ENCODE peak calls at places on chromosomes 6 and 20, in five cellular contexts. R is AG04450, Y is mesothelial cell of epicardium, B is astrocyte, N is fibroblast of mammary gland. H is an unnamed sample.

GRCh38 chr20:5785146-5785545 is 34.9 kb downstream of the SHLD1 start:
- DNase-seq in R (no peak), Y (no peak), B (no peak), N (no peak), H (no peak)

GRCh38 chr6:54535568-54535967 is 227.3 kb downstream of the TINAG start:
- DNase-seq in R (no peak), Y (no peak), B (no peak), N (no peak), H (no peak)

GRCh38 chr6:138455746-138456392 is 43.4 kb downstream of the NHSL1 start:
- DNase-seq in R (no peak), Y (no peak), B (peak; percentile 71), N (peak; percentile 82), H (peak; percentile 4)

GRCh38 chr6:14857501-14857900 is 388.4 kb upstream of the JARID2 start:
- DNase-seq in R (no peak), Y (no peak), B (no peak), N (no peak), H (no peak)

GRCh38 chr6:25302677-25303128 is 23.5 kb downstream of the CARMIL1 start:
- DNase-seq in R (no peak), Y (no peak), B (peak; percentile 93), N (peak; percentile 94), H (peak; percentile 91)

GRCh38 chr20:50413088-50413500 is 97.1 kb upstream of the PTPN1 start:
- DNase-seq in R (no peak), Y (no peak), B (no peak), N (peak; percentile 96), H (no peak)

GRCh38 chr6:131733376-131734016 is 22.7 kb upstream of the CTAGE9 start:
- DNase-seq in R (no peak), Y (no peak), B (peak; percentile 93), N (peak; percentile 93), H (peak; percentile 63)

GRCh38 chr20:37522258-37523011 is 1.4 kb downstream of the NNAT start:
- DNase-seq in R (no peak), Y (no peak), B (peak; percentile 52), N (peak; percentile 14), H (no peak)

GRCh38 chr20:41362748-41363140 is 3.9 kb downstream of the EMILIN3 start:
- DNase-seq in R (no peak), Y (no peak), B (no peak), N (no peak), H (no peak)

GRCh38 chr20:41524980-41525613 is 93.1 kb downstream of the CHD6 start:
- DNase-seq in R (no peak), Y (no peak), B (peak; percentile 77), N (peak; percentile 76), H (peak; percentile 29)

GRCh38 chr20:45111799-45112471 is 3.0 kb downstream of the WFDC5 start:
- DNase-seq in R (no peak), Y (no peak), B (no peak), N (no peak), H (no peak)

GRCh38 chr6:134619789-134620188 is 301.9 kb upstream of the SGK1 start:
- DNase-seq in R (peak; percentile 53), Y (no peak), B (peak; percentile 86), N (peak; percentile 88), H (peak; percentile 80)

GRCh38 chr6:145643760-145644159 is 91.6 kb downstream of the EPM2A start:
- DNase-seq in R (no peak), Y (no peak), B (peak; percentile 38), N (peak; percentile 81), H (no peak)

GRCh38 chr6:33827546-33828451 is 24.0 kb upstream of the MLN start:
- DNase-seq in R (no peak), Y (no peak), B (no peak), N (no peak), H (no peak)
- TF ChIP-seq CTCF in R (no peak), Y (no peak), B (no peak), N (no peak), H (peak; percentile 24)

GRCh38 chr20:33733654-33734576 is 2.1 kb downstream of the ZNF341 start:
- DNase-seq in R (no peak), Y (no peak), B (peak; percentile 41), N (peak; percentile 72), H (peak; percentile 76)
- TF ChIP-seq CTCF in R (no peak), Y (no peak), B (no peak), N (no peak), H (no peak)

GRCh38 chr20:16216227-16217210 is 356.7 kb downstream of the KIF16B start:
- DNase-seq in R (no peak), Y (no peak), B (no peak), N (no peak), H (no peak)
- TF ChIP-seq CTCF in R (no peak), Y (no peak), B (no peak), N (no peak), H (no peak)

GRCh38 chr6:142569676-142570075 is 267.9 kb downstream of the ADGRG6 start:
- DNase-seq in R (no peak), Y (no peak), B (peak; percentile 48), N (no peak), H (no peak)

GRCh38 chr6:142570221-142570671 is 268.4 kb downstream of the ADGRG6 start:
- DNase-seq in R (peak; percentile 15), Y (no peak), B (peak; percentile 88), N (peak; percentile 30), H (peak; percentile 44)

GRCh38 chr6:142568857-142569597 is 267.2 kb downstream of the ADGRG6 start:
- DNase-seq in R (peak; percentile 10), Y (no peak), B (peak; percentile 90), N (peak; percentile 10), H (peak; percentile 84)

GRCh38 chr6:142567476-142567875 is 265.7 kb downstream of the ADGRG6 start:
- DNase-seq in R (no peak), Y (no peak), B (no peak), N (no peak), H (no peak)

GRCh38 chr6:142566628-142567396 is 265.0 kb downstream of the ADGRG6 start:
- DNase-seq in R (peak; percentile 7), Y (peak; percentile 33), B (peak; percentile 20), N (peak; percentile 74), H (peak; percentile 55)
- TF ChIP-seq CTCF in R (peak; percentile 96), Y (peak; percentile 80), B (peak; percentile 97), N (peak; percentile 98), H (peak; percentile 93)

GRCh38 chr20:860891-861290 is 27.4 kb downstream of the FAM110A start:
- DNase-seq in R (no peak), Y (no peak), B (no peak), N (no peak), H (no peak)

GRCh38 chr20:858011-858410 is 24.5 kb downstream of the FAM110A start:
- DNase-seq in R (no peak), Y (no peak), B (no peak), N (no peak), H (no peak)

GRCh38 chr20:856361-856775 is 22.9 kb downstream of the FAM110A start:
- DNase-seq in R (no peak), Y (no peak), B (peak; percentile 77), N (peak; percentile 68), H (peak; percentile 62)

GRCh38 chr20:855466-856360 is 22.2 kb downstream of the FAM110A start:
- DNase-seq in R (no peak), Y (no peak), B (peak; percentile 22), N (no peak), H (no peak)

GRCh38 chr20:859661-860294 is 26.3 kb downstream of the FAM110A start:
- DNase-seq in R (no peak), Y (no peak), B (no peak), N (peak; percentile 3), H (no peak)
- TF ChIP-seq CTCF in R (no peak), Y (no peak), B (no peak), N (peak; percentile 6), H (no peak)

DNA sequence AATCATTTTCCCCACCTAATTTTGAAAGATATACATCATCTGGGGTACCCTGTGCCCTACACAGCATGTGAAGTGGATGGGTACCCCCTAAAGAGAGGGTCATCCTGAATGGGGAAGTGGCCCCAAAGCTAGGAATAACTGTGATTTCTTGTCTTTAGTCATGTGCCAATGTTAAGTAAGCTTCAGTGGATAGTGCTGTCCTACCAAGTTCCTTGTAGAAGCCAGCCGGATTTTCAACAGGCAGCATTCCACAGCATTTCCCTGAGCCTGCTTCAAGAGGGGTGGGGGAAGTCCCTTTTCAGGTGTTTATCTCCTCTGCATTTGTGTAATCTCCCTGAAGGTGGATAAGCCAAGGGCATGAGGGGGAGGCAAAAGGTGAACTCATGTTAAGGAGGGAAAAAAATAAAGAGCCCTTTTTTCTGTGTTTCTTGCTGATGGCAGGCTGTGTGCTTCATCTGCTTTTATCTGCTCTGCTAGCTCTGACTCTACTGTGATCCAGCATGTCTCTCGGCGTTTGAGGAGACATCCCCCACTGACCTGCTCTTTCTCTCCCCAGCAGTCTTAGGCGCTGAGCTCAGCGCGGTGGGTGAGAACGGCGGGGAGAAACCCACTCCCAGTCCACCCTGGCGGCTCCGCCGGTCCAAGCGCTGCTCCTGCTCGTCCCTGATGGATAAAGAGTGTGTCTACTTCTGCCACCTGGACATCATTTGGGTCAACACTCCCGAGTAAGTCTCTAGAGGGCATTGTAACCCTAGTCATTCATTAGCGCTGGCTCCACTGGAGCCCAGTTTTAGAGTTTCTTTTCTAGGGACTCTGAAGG is 1.8 kb downstream of the EDN1 start:
- DNase-seq in R (no peak), Y (no peak), B (peak; percentile 39), N (no peak), H (no peak)
- TF ChIP-seq CTCF in R (peak; percentile 28), Y (no peak), B (peak; percentile 22), N (no peak), H (peak; percentile 46)

DNA sequence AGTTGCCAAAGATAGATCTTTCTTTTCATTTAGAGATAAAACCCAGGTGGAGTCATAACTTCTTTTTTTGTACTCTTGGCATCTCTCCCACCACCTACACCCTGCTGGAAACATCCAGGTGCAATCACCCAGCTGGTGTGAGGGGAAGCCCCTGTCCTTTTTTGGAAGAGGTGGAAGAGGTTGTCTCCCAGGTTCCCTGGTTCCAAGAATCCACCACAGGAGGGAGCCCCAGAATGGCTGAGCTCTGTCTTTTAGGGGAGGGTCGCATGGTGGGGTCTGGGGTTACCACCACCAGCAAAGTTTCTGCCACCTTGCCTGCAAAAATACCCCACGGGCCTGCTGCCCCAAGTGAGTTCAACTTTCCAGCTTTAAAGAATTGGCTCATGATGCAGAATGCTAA is 10.8 kb downstream of the SMOC2 start:
- DNase-seq in R (no peak), Y (no peak), B (no peak), N (no peak), H (no peak)
- TF ChIP-seq CTCF in R (no peak), Y (no peak), B (no peak), N (peak; percentile 10), H (no peak)

DNA sequence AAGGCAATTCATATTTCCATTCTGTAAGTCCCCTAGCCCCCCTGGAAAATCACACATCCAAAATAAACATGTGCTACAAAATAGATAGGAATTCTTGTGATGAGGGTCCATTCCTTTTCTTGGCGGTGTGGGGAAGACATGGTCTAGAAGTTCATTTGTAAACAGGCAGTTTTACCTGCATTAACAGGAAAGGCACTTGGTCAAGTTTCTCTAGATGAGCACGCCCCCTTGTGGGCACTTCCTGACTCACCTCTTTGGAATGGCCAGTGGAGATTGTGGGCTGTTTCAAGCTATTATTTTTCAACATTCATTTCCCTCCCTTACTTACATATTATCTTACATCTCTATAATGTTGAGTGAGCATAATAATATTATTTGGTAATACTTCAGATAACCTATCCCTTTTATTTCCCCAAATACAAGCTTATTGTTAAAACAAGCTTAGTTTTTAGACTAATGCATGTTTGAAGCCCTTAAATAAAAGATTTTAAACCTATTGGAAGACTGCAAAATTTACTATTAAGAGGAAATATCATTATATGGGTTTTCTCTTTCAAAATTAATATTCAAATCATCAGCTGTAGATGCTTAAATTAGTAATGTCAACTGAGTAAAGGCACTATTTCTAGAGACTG is 92.1 kb downstream of the TASP1 start:
- DNase-seq in R (peak; percentile 30), Y (peak; percentile 71), B (peak; percentile 49), N (peak; percentile 74), H (peak; percentile 52)
- TF ChIP-seq CTCF in R (peak; percentile 75), Y (peak; percentile 78), B (peak; percentile 81), N (peak; percentile 75), H (peak; percentile 95)

H was measured in HFFc6.